ENCODE peak calls at places on chromosome 7, in four cellular contexts. U is coronary artery, Z is foreskin keratinocyte, A is AG10803. E is an unnamed sample.

GRCh38 chr7:23662983-23663313 is 17.1 kb upstream of the FAM221A start:
- DNase-seq in U (no peak), Z (no peak), A (no peak), E (no peak)

GRCh38 chr7:149126662-149127321 is 668 bp upstream of the ZNF425 start:
- DNase-seq in U (peak), Z (peak), A (peak), E (no peak)

GRCh38 chr7:157235357-157236018 is 96.8 kb downstream of the UBE3C start:
- DNase-seq in U (no peak), Z (peak), A (peak), E (peak)

GRCh38 chr7:112156412-112156811 is 49.8 kb downstream of the DOCK4 start:
- DNase-seq in U (no peak), Z (no peak), A (no peak), E (no peak)

GRCh38 chr7:83466187-83466923 is 182.6 kb downstream of the SEMA3E start:
- DNase-seq in U (no peak), Z (no peak), A (no peak), E (no peak)

GRCh38 chr7:24865994-24866615 is 108.8 kb upstream of the GSDME start:
- DNase-seq in U (no peak), Z (no peak), A (no peak), E (no peak)

GRCh38 chr7:71612892-71613291 is 480.9 kb downstream of the GALNT17 start:
- DNase-seq in U (no peak), Z (no peak), A (peak), E (no peak)

GRCh38 chr7:128030999-128031681 is at the start of gene LRRC4:
- DNase-seq in U (no peak), Z (no peak), A (peak), E (peak)

GRCh38 chr7:78576196-78576595 is 777.6 kb downstream of the PHTF2 start:
- DNase-seq in U (no peak), Z (no peak), A (peak), E (peak)

DNA sequence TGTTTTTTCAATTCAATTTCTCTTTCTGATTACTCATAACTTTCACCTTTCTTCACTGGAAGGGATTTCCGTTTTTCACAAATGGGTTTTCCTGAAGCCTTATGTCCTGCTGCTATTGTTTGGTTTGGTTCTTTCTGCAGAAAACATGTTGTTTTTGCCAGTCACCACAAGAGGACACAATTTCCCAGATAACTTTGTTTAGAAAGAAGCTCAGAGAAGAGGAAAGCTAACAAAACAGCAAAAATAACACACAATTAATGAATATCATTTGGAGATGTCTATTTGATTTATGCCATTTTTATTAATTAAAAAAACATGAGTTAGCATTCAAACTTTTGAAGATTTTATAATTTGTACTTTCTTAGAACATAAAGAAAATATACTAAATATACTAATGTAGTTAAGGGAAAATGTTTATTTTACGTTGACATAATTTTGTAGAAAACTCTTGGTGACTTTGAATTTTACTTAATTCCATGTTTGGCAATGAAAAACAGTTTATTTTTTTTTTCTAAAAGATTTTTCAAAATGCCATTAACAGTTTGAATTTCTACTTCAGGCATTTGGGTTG is 4.7 kb upstream of the TWIST1 start:
- DNase-seq in U (no peak), Z (peak), A (peak), E (peak)
- TF ChIP-seq CTCF in U (peak), Z (peak), A (peak), E (peak)

DNA sequence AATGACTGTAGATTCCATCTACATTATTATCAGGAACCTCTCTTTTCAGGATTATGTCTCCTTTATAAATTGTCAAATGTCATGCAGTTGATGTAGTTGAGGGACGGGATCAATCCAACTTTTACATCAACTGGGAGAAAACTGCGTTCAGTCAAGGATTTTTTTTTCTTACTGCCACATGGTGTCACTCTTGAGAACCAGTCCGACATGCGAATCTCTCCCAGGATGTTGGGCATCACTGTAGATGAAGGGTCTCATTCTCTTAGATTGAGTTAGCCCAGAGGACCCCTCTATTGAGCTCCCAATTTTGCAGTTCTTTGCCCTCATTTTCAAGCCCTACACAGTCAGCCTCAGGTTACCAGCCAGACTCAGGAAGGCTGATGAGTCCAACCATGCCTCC is 120.3 kb upstream of the PTPRZ1 start:
- DNase-seq in U (no peak), Z (no peak), A (peak), E (no peak)
- TF ChIP-seq CTCF in U (no peak), Z (peak), A (peak), E (peak)

DNA sequence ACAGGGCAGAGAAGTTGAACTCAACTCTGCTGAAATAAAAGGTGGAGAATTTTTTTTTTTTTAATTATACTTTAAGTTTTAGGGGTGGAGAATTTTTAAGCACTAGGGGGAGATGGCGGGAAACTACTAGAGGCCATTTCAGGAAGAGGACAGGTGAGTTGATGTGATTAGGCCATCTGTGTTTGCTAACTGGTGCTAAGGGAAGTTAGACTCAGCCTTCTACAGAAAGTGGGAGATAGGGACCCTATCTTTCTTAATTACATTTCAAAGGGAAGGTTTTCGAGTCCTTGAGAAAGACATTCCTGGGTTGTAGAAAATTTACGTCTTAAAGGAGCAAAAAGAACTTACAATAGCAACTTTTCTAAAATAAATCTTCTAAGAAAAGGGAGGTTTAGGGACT is 124.8 kb downstream of the LHFPL3 start:
- DNase-seq in U (no peak), Z (no peak), A (no peak), E (no peak)
- TF ChIP-seq CTCF in U (no peak), Z (no peak), A (no peak), E (no peak)

GRCh38 chr7:154644366-154644765 is 358.6 kb downstream of the PAXIP1 start:
- DNase-seq in U (no peak), Z (no peak), A (no peak), E (no peak)

GRCh38 chr7:154638286-154638685 is 364.6 kb downstream of the PAXIP1 start:
- DNase-seq in U (no peak), Z (no peak), A (no peak), E (no peak)

GRCh38 chr7:154640917-154641316 is 362.0 kb downstream of the PAXIP1 start:
- DNase-seq in U (no peak), Z (no peak), A (no peak), E (no peak)

GRCh38 chr7:154640266-154640865 is 362.6 kb downstream of the PAXIP1 start:
- DNase-seq in U (no peak), Z (no peak), A (no peak), E (no peak)
- TF ChIP-seq CTCF in U (no peak), Z (no peak), A (no peak), E (no peak)

DNA sequence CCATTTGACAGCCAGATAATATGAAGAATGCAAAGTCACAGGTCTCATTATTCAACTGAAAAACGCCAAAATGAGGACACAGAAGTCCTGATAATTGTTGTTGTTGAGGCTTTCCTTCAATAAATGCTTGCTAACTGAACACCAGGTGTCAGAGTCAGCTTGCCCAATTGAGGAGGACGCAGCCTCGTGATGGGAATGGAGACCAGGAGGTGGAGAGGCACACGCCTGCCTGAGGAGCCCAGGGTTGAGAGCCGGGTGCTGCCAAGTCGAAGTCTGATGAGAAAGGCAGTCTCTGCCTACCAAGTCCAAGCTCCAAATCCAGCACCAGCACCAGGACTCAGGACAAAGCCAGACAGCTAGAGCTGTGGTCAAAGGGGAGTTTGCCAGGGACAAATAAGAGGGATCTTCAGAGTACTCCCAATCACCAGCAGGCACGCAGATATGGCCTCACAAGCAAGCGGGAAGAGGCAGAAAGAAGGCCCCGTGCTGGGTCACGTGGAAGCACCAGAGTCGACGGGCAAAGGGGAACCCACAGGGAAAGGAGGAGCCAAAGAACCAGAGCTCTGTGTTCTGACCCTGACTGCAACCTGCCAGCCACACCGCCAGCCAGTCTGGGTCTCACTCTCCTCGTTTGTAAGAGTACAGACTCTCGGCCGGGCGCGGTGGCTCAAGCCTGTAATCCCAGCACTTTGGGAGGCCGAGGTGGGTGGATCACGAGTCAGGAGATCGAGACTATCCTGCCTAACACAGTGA is 47.6 kb downstream of the VOPP1 start:
- DNase-seq in U (no peak), Z (no peak), A (peak), E (no peak)
- TF ChIP-seq CTCF in U (no peak), Z (peak), A (peak), E (no peak)

GRCh38 chr7:107828540-107828939 is 25.5 kb upstream of the SLC26A3 start:
- DNase-seq in U (no peak), Z (no peak), A (no peak), E (no peak)
- TF ChIP-seq CTCF in U (no peak), Z (no peak), A (no peak), E (no peak)

GRCh38 chr7:93179173-93179572 is 31.0 kb upstream of the SAMD9L start:
- DNase-seq in U (no peak), Z (no peak), A (no peak), E (no peak)

GRCh38 chr7:93175219-93175618 is 27.0 kb upstream of the SAMD9L start:
- DNase-seq in U (no peak), Z (no peak), A (no peak), E (no peak)

GRCh38 chr7:93176961-93177580 is 28.9 kb upstream of the SAMD9L start:
- DNase-seq in U (no peak), Z (no peak), A (no peak), E (no peak)

GRCh38 chr7:93172683-93173082 is 24.5 kb upstream of the SAMD9L start:
- DNase-seq in U (no peak), Z (no peak), A (no peak), E (no peak)

GRCh38 chr7:93178213-93178612 is 30.0 kb upstream of the SAMD9L start:
- DNase-seq in U (no peak), Z (no peak), A (no peak), E (no peak)
- TF ChIP-seq CTCF in U (no peak), Z (peak), A (peak), E (peak)